ENCODE peak calls at places on chromosomes 11 and 22, in six cellular contexts. Q is effector CD4-positive, alpha-beta T cell; M is activated naive CD8-positive, alpha-beta T cell treated with anti-CD3 and anti-CD28 coated beads for 36 hours; O is IMR-90; S is stimulated activated naive B cell treated with anti-CD40 and anti-IgM and Interleukin-4, amounts not matched to agents 10 μg/mL and 1 μg/mL and 100 μg/mL, for 72 hours; F is EH. A is an unnamed sample.

GRCh38 chr11:124837491-124837856 is 27.8 kb upstream of the ROBO3 start:
- DNase-seq in Q (no peak), M (no peak), O (peak), S (no peak), F (peak), A (no peak)

GRCh38 chr11:123020968-123021367 is 39.3 kb upstream of the BSX start:
- DNase-seq in Q (no peak), M (peak), O (peak), S (peak), F (peak), A (no peak)

GRCh38 chr11:75445315-75445953 is 12.4 kb upstream of the KLHL35 start:
- DNase-seq in Q (peak), M (peak), O (peak), S (peak), F (peak), A (no peak)

GRCh38 chr22:22776121-22776520 is 111.5 kb upstream of the IGLL5 start:
- DNase-seq in Q (no peak), M (no peak), O (no peak), S (no peak), F (no peak), A (peak)

GRCh38 chr11:63845911-63846310 is 7.0 kb downstream of the MARK2 start:
- DNase-seq in Q (no peak), M (no peak), O (no peak), S (no peak), F (no peak), A (no peak)

GRCh38 chr11:12212821-12213185 is 102.4 kb downstream of the MICAL2 start:
- DNase-seq in Q (no peak), M (no peak), O (peak), S (no peak), F (no peak), A (no peak)

GRCh38 chr22:48104786-48105185 is 1342.3 kb downstream of the TBC1D22A start:
- DNase-seq in Q (no peak), M (no peak), O (no peak), S (no peak), F (no peak), A (no peak)

GRCh38 chr22:17924735-17925727 is 99.3 kb downstream of the MICAL3 start:
- DNase-seq in Q (no peak), M (no peak), O (no peak), S (no peak), F (no peak), A (no peak)

GRCh38 chr11:29272019-29272654 is 744.7 kb downstream of the KCNA4 start:
- DNase-seq in Q (no peak), M (no peak), O (peak), S (no peak), F (peak), A (no peak)

GRCh38 chr11:64400096-64400495 is 41.1 kb downstream of the RPS6KA4 start:
- DNase-seq in Q (no peak), M (no peak), O (no peak), S (no peak), F (no peak), A (no peak)

GRCh38 chr11:65577756-65578109 is 1.9 kb downstream of the EHBP1L1 start:
- DNase-seq in Q (no peak), M (no peak), O (no peak), S (no peak), F (no peak), A (no peak)

GRCh38 chr22:23657712-23658111 is 25.6 kb upstream of the DRICH1 start:
- DNase-seq in Q (no peak), M (no peak), O (no peak), S (no peak), F (no peak), A (no peak)

GRCh38 chr11:43952401-43953342 is 10.2 kb downstream of the C11orf96 start:
- DNase-seq in Q (no peak), M (no peak), O (no peak), S (no peak), F (no peak), A (peak)

GRCh38 chr22:44473580-44473979 is 24.5 kb downstream of the RTL6 start:
- DNase-seq in Q (no peak), M (no peak), O (no peak), S (no peak), F (no peak), A (no peak)

GRCh38 chr11:108938604-108939003 is 273.7 kb downstream of the DDX10 start:
- DNase-seq in Q (no peak), M (no peak), O (peak), S (no peak), F (no peak), A (no peak)

GRCh38 chr11:130476200-130476921 is 27.9 kb downstream of the ADAMTS15 start:
- DNase-seq in Q (no peak), M (no peak), O (peak), S (no peak), F (peak), A (peak)

GRCh38 chr11:114479331-114479730 is 40.1 kb downstream of the REXO2 start:
- DNase-seq in Q (no peak), M (no peak), O (peak), S (no peak), F (peak), A (no peak)

GRCh38 chr22:20459862-20460261 is 22.2 kb upstream of the SCARF2 start:
- DNase-seq in Q (no peak), M (no peak), O (no peak), S (no peak), F (no peak), A (no peak)

GRCh38 chr11:3947084-3947483 is 91.6 kb downstream of the STIM1 start:
- DNase-seq in Q (peak), M (peak), O (peak), S (no peak), F (peak), A (no peak)

GRCh38 chr22:41619979-41620645 is 731 bp downstream of the DESI1 start:
- DNase-seq in Q (peak), M (peak), O (no peak), S (peak), F (peak), A (no peak)

GRCh38 chr22:39492186-39492585 is 9.9 kb upstream of the MIEF1 start:
- DNase-seq in Q (no peak), M (no peak), O (no peak), S (no peak), F (no peak), A (no peak)

GRCh38 chr11:132402056-132402684 is 1031.8 kb downstream of the NTM start:
- DNase-seq in Q (no peak), M (peak), O (peak), S (no peak), F (peak), A (no peak)

GRCh38 chr11:14119357-14119756 is 156.8 kb downstream of the SPON1 start:
- DNase-seq in Q (no peak), M (no peak), O (no peak), S (no peak), F (no peak), A (no peak)

GRCh38 chr11:128862913-128863660 is 4.0 kb downstream of the KCNJ1 start:
- DNase-seq in Q (no peak), M (no peak), O (peak), S (no peak), F (peak), A (no peak)

GRCh38 chr11:10587995-10588394 is 19.5 kb upstream of the LYVE1 start:
- DNase-seq in Q (no peak), M (no peak), O (no peak), S (no peak), F (no peak), A (no peak)

GRCh38 chr11:34647131-34647530 is 26.2 kb downstream of the EHF start:
- DNase-seq in Q (no peak), M (no peak), O (peak), S (no peak), F (peak), A (no peak)

GRCh38 chr11:16897460-16898061 is 116.7 kb downstream of the PLEKHA7 start:
- DNase-seq in Q (no peak), M (no peak), O (no peak), S (no peak), F (no peak), A (no peak)

GRCh38 chr22:31328545-31328960 is 17.6 kb downstream of the PATZ1 start:
- DNase-seq in Q (no peak), M (no peak), O (no peak), S (no peak), F (no peak), A (no peak)

GRCh38 chr11:69808708-69809107 is 10.5 kb downstream of the FGF3 start:
- DNase-seq in Q (no peak), M (no peak), O (peak), S (no peak), F (peak), A (no peak)

GRCh38 chr11:108647701-108648527 is 17.0 kb upstream of the DDX10 start:
- DNase-seq in Q (peak), M (peak), O (peak), S (peak), F (peak), A (no peak)

GRCh38 chr11:102377891-102378290 is 30.9 kb downstream of the BIRC2 start:
- DNase-seq in Q (no peak), M (no peak), O (no peak), S (no peak), F (no peak), A (no peak)

GRCh38 chr11:2944953-2945756 is 15.9 kb upstream of the PHLDA2 start:
- DNase-seq in Q (peak), M (peak), O (peak), S (no peak), F (peak), A (no peak)

GRCh38 chr11:69075421-69076128 is 26.8 kb downstream of the TPCN2 start:
- DNase-seq in Q (no peak), M (no peak), O (peak), S (no peak), F (peak), A (peak)

GRCh38 chr11:23021287-23021863 is 161.1 kb upstream of the CCDC179 start:
- DNase-seq in Q (no peak), M (peak), O (peak), S (no peak), F (peak), A (no peak)

GRCh38 chr11:63915961-63916836 is 765 bp downstream of the RCOR2 start:
- DNase-seq in Q (no peak), M (peak), O (no peak), S (peak), F (peak), A (no peak)